ENCODE peak calls at places on chromosome X, in four cellular contexts. O is SK-N-SH, N is HepG2, E is K562. X is an unnamed sample.

GRCh38 chrX:24117288-24117687 is 32.2 kb upstream of the ZFX start:
- DNase-seq in N (no peak), E (no peak), O (no peak), X (no peak)

GRCh38 chrX:108439961-108440696 is 491 bp downstream of the COL4A5 start:
- DNase-seq in O (no peak), E (peak; percentile 32), N (no peak), X (no peak)

GRCh38 chrX:69014200-69014599 is 151.1 kb downstream of the PJA1 start:
- DNase-seq in O (no peak), E (no peak), N (no peak), X (no peak)

GRCh38 chrX:17435476-17435875 is 60.5 kb downstream of the NHS start:
- DNase-seq in N (no peak), O (no peak), E (no peak), X (no peak)

GRCh38 chrX:18617351-18617750 is 54.6 kb downstream of the RS1 start:
- DNase-seq in E (no peak), O (no peak), N (peak; percentile 82), X (no peak)

GRCh38 chrX:88604433-88605221 is 142.4 kb upstream of the CPXCR1 start:
- DNase-seq in N (peak; percentile 96), E (no peak), O (no peak), X (no peak)

GRCh38 chrX:131595120-131595519 is 51.2 kb downstream of the OR13H1 start:
- DNase-seq in E (no peak), N (no peak), O (no peak), X (no peak)

GRCh38 chrX:47644557-47645091 is 5.7 kb downstream of the ELK1 start:
- DNase-seq in E (peak; percentile 39), N (no peak), O (peak; percentile 65), X (no peak)

GRCh38 chrX:119190736-119191282 is 45.3 kb upstream of the PGRMC1 start:
- DNase-seq in O (no peak), E (no peak), N (no peak), X (no peak)

GRCh38 chrX:123222920-123223319 is 38.8 kb downstream of the GRIA3 start:
- DNase-seq in E (no peak), N (no peak), O (no peak), X (no peak)

GRCh38 chrX:110082156-110082555 is 79.2 kb downstream of the TMEM164 start:
- DNase-seq in N (no peak), E (no peak), O (no peak), X (no peak)

GRCh38 chrX:84156831-84157230 is 31.2 kb downstream of the RPS6KA6 start:
- DNase-seq in O (no peak), E (no peak), N (no peak), X (no peak)

GRCh38 chrX:16807548-16807947 is 21.3 kb downstream of the TXLNG start:
- DNase-seq in E (no peak), N (no peak), O (peak; percentile 23), X (no peak)

GRCh38 chrX:39491548-39492297 is 606.0 kb downstream of the BCOR start:
- DNase-seq in O (no peak), E (peak; percentile 86), N (no peak), X (peak; percentile 58)

GRCh38 chrX:138872537-138872936 is 161.0 kb upstream of the FGF13 start:
- DNase-seq in E (no peak), O (no peak), N (no peak), X (no peak)

GRCh38 chrX:23822397-23822796 is 39.4 kb downstream of the SAT1 start:
- DNase-seq in N (peak; percentile 73), E (no peak), O (no peak), X (no peak)

GRCh38 chrX:45621356-45622041 is 420.8 kb upstream of the DIPK2B start:
- DNase-seq in O (no peak), N (no peak), E (no peak), X (no peak)
- TF ChIP-seq NFIC in O (peak; percentile 49), N (no peak), E (no peak), X (peak; percentile 80)

DNA sequence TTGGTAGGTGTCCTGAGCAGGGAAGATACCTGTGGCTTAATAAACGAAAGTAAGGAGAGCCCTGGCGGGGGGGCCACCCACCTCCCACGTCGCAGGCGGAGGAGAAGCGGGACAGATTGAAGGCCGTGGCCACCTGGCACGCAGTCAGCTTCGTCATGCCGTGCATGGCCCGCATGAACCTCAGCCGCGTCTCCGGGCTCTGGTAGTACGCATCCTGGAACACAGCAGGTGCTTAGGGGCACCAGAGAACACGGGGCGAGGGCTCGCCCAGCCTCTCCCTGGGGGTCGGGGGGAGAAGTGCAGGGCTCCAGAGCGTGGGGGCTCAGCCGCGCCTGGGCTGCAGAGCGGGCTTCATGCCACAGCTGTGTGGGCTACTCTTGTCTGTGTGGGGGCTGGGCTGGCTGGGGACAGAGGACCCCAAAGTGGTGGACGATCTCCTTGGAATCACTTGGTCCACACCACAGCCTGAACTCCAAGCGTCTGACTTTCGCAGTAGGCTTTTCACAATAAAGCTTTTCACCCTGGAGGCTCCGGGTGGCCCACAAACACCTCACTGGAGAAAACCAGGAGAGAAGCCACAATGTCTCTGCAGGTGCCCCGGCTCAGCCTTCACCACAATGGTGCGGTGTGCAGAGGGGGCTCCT is 27.1 kb upstream of the SLC25A6 start:
- DNase-seq in N (no peak), O (no peak), E (no peak), X (no peak)
- TF ChIP-seq NFIC in N (no peak), O (no peak), E (no peak), X (no peak)

DNA sequence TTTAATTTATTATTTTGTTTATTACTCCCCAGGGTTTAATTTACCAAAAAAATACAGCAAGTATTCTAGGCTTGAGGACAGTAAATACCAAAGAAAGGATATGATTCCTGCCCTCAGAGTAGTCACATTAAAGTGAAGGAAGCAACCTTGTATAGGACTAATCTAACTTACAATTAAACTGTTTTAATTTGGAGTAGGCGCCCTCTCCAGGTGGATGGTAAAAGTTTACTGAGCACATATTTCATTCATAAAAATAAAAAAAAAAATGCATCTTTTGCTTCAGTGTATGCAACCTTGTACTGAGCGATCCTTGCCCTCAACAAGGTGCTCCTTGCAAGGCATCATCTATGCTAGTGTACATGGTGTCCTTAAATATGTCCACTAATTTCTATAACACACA is 72.0 kb upstream of the MAGEB16 start:
- DNase-seq in N (no peak), O (no peak), E (no peak), X (no peak)
- TF ChIP-seq NFIC in N (no peak), O (no peak), E (no peak), X (no peak)

GRCh38 chrX:153647461-153648357 is 706 bp downstream of the DUSP9 start:
- DNase-seq in E (no peak), N (no peak), O (peak; percentile 27), X (no peak)

GRCh38 chrX:153650959-153651358 is 4.0 kb downstream of the DUSP9 start:
- DNase-seq in O (no peak), E (no peak), N (no peak), X (no peak)

GRCh38 chrX:153648358-153649177 is 1.6 kb downstream of the DUSP9 start:
- DNase-seq in O (peak; percentile 27), E (no peak), N (no peak), X (no peak)

GRCh38 chrX:153649915-153650782 is 3.1 kb downstream of the DUSP9 start:
- DNase-seq in E (no peak), O (no peak), N (no peak), X (no peak)

DNA sequence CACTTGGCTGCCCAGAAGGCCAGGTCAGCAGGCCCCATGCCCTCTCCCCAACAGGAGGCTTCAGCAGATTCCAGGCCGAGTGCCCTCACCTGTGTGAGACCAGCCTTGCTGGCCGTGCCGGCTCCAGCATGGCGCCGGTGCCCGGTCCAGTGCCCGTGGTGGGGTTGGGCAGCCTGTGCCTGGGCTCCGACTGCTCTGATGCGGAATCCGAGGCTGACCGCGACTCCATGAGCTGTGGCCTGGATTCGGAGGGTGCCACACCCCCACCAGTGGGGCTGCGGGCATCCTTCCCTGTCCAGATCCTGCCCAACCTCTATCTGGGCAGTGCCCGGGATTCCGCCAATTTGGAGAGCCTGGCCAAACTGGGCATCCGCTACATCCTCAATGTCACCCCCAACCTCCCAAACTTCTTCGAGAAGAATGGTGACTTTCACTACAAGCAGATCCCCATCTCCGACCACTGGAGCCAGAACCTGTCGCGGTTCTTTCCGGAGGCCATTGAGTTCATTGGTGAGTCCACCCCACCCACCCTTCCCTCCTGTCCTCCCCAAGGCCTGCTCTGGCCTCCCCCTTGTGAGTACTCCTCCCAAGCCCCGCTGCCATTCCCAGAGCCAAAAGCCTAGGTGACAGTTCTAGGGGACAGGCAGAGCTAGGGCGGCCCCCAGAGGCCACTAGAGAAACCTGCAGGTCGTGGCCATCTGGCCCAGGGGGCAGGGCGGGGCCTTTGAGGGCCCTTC is 2.3 kb downstream of the DUSP9 start:
- DNase-seq in N (peak; percentile 70), O (peak; percentile 84), E (peak; percentile 68), X (no peak)
- TF ChIP-seq NFIC in N (no peak), O (no peak), E (no peak), X (no peak)

GRCh38 chrX:49960061-49960460 is 37.7 kb downstream of the CLCN5 start:
- DNase-seq in O (no peak), N (no peak), E (no peak), X (no peak)
- TF ChIP-seq NFIC in O (no peak), N (no peak), E (no peak), X (no peak)

DNA sequence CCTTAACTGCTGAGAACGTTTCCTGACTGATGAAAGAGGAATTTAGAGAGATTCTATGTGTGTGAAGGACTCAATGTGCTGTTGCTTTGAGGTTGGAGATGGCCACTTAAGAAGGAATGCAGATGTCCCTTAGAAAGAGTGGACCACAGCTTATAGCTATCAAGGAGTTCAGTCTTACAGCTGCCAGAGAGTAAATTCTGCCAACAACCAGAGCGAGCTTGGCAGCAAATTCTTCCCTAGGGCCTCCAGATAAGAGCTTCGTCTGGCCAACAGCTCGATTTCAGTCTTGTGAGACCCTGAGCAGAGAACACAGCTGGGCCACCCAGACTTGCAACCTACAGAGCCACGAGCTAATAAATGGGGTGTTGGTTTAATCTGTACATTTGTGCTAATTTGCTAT is 21.8 kb downstream of the MID1 start:
- DNase-seq in N (no peak), E (no peak), O (no peak), X (no peak)
- TF ChIP-seq NFIC in N (no peak), E (no peak), O (no peak), X (no peak)

DNA sequence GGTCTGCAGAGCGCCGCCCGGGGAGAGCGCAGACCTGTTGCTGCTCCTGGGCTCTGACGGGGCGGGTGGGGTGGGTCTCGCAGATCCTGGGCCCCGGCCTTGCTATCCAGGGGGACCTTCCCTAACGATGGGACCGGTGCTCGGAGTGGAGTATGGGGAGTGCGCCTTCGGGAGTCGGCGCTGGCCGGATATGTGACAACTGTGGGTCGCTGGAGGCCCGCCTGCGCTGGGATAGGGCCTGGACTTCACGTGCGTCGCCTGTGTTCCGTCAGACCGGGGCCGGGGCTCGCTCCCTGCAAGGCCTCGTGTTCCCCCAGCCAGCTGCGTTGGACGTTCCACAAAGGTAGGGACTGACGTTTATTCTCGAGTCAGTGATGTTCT is 1.2 kb downstream of the TBL1X start:
- DNase-seq in O (peak; percentile 65), N (no peak), E (peak; percentile 66), X (no peak)
- TF ChIP-seq NFIC in O (no peak), N (no peak), E (no peak), X (no peak)

DNA sequence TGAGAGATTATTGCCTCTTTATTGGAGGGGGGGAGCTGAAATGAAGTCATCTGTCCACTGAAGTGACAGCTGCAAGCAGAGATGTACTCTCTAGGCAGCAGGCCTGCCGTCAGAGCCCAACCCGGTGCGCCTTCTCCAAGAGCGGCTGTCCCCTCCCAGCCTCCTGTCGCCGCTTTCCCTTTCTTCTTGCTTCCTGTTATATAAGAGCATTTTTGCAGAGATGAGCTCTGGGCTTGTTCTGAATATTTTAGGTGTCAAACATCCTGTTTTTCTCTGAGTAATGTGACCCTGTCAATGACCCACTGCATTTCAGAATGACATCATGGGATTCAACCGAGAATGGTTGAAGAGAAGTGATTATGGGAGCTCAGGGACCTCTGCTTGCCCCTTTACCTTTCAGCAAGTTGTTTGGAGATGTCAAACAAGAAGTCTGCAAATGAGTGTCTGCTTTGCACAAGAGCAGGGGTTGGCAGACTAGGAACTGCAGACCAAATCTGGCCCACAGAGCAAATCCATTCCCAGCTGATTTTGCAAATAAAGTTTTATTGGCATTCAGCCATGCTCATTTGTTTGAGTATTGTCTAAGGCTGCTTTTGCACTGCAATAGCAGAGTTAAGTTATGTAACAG is 79.9 kb downstream of the SLC9A6 start:
- DNase-seq in N (peak; percentile 42), E (no peak), O (no peak), X (no peak)
- TF ChIP-seq NFIC in N (no peak), E (peak; percentile 7), O (no peak), X (no peak)